ENCODE peak calls at places on chromosomes 6 and 20, in five cellular contexts. C is adipocyte; E is heart left ventricle; L is CD8-positive, alpha-beta T cell; K is small intestine. D is an unnamed sample.

GRCh38 chr20:42366626-42367025 is 748.4 kb upstream of the CHD6 start:
- DNase-seq in C (no peak), E (no peak), L (no peak), K (no peak), D (peak; percentile 64)

GRCh38 chr20:36604952-36605308 is 649 bp upstream of the RAB5IF start:
- DNase-seq in C (no peak), E (peak; percentile 64), L (peak; percentile 33), K (no peak), D (peak; percentile 64)

GRCh38 chr20:38961530-38962043 is 557 bp upstream of the DHX35 start:
- DNase-seq in C (no peak), E (no peak), L (no peak), K (no peak), D (peak; percentile 48)

GRCh38 chr6:160519133-160519532 is 144.9 kb downstream of the LPA start:
- DNase-seq in C (no peak), E (no peak), L (no peak), K (no peak), D (no peak)

GRCh38 chr20:24097051-24097450 is 108.5 kb upstream of the GGTLC1 start:
- DNase-seq in C (no peak), E (no peak), L (no peak), K (no peak), D (no peak)

GRCh38 chr6:3962897-3963296 is 113.7 kb downstream of the FAM50B start:
- DNase-seq in C (no peak), E (no peak), L (no peak), K (no peak), D (no peak)

GRCh38 chr6:106077881-106078280 is 8.3 kb upstream of the PRDM1 start:
- DNase-seq in C (no peak), E (no peak), L (no peak), K (no peak), D (no peak)

GRCh38 chr6:10461850-10462249 is 47.0 kb upstream of the TFAP2A start:
- DNase-seq in C (no peak), E (no peak), L (no peak), K (no peak), D (no peak)

GRCh38 chr20:37755665-37756064 is 61.8 kb downstream of the CTNNBL1 start:
- DNase-seq in C (peak; percentile 6), E (no peak), L (no peak), K (no peak), D (no peak)

GRCh38 chr6:125102901-125103300 is 50.7 kb upstream of the TPD52L1 start:
- DNase-seq in C (peak; percentile 85), E (no peak), L (no peak), K (no peak), D (no peak)

GRCh38 chr6:49849121-49849907 is 17.0 kb downstream of the CRISP1 start:
- DNase-seq in C (peak; percentile 83), E (no peak), L (no peak), K (peak; percentile 42), D (peak; percentile 76)

GRCh38 chr6:9516207-9516606 is 898.7 kb downstream of the TFAP2A start:
- DNase-seq in C (peak; percentile 65), E (no peak), L (no peak), K (no peak), D (no peak)

GRCh38 chr20:44734938-44735337 is 10.7 kb upstream of the KCNK15 start:
- DNase-seq in C (peak; percentile 96), E (no peak), L (no peak), K (no peak), D (no peak)

GRCh38 chr6:160139420-160139851 is 17.8 kb downstream of the SLC22A1 start:
- DNase-seq in C (peak; percentile 91), E (no peak), L (no peak), K (no peak), D (no peak)

GRCh38 chr6:64782877-64783276 is 924.1 kb downstream of the EYS start:
- DNase-seq in C (no peak), E (no peak), L (no peak), K (no peak), D (no peak)

GRCh38 chr20:4763776-4764525 is 42.2 kb downstream of the PRND start:
- DNase-seq in C (no peak), E (no peak), L (no peak), K (no peak), D (no peak)

GRCh38 chr6:125046107-125046925 is 84.1 kb downstream of the RNF217 start:
- DNase-seq in C (no peak), E (no peak), L (no peak), K (no peak), D (no peak)

D was measured in NCI-H526.